ENCODE peak calls at places on chromosomes 2 and 18, in nine cellular contexts. P is bronchial epithelial cell, B is SK-N-SH, R is WTC11, G is tibial artery, Q is ovary, I is GM23338, K is IMR-90, T is Calu3. W is an unnamed sample.

GRCh38 chr2:19120941-19121750 is 237.3 kb downstream of the OSR1 start:
- DNase-seq in P (peak), B (no peak), R (no peak), G (no peak), Q (no peak), I (no peak), K (peak), T (peak), W (no peak)

GRCh38 chr2:100878000-100878786 is 58.3 kb downstream of the NPAS2 start:
- DNase-seq in P (no peak), B (no peak), R (no peak), G (no peak), Q (no peak), I (no peak), K (no peak), T (no peak), W (no peak)

GRCh38 chr18:59861963-59862819 is 37.6 kb upstream of the PMAIP1 start:
- DNase-seq in P (peak), B (no peak), R (no peak), G (no peak), Q (no peak), I (no peak), K (no peak), T (no peak), W (no peak)

GRCh38 chr2:55585451-55586079 is 31.9 kb downstream of the PPP4R3B start:
- DNase-seq in P (peak), B (no peak), R (no peak), G (no peak), Q (no peak), I (no peak), K (peak), T (no peak), W (no peak)

GRCh38 chr2:148238561-148238960 is 217.7 kb downstream of the MBD5 start:
- DNase-seq in P (no peak), B (no peak), R (no peak), G (no peak), Q (no peak), I (no peak), K (no peak), T (no peak), W (no peak)

GRCh38 chr18:36340232-36340631 is 42.7 kb downstream of the FHOD3 start:
- DNase-seq in P (no peak), B (no peak), R (no peak), G (no peak), Q (no peak), I (no peak), K (no peak), T (no peak), W (no peak)

GRCh38 chr2:134367915-134368911 is 114.3 kb downstream of the MGAT5 start:
- DNase-seq in P (no peak), B (no peak), R (no peak), G (no peak), Q (no peak), I (no peak), K (peak), T (no peak), W (no peak)

GRCh38 chr2:95315801-95316411 is 18.8 kb downstream of the KCNIP3 start:
- DNase-seq in P (peak), B (no peak), R (no peak), G (no peak), Q (no peak), I (no peak), K (peak), T (no peak), W (no peak)

GRCh38 chr2:72925328-72925943 is 8.1 kb downstream of the EMX1 start:
- DNase-seq in P (no peak), B (peak), R (peak), G (no peak), Q (no peak), I (peak), K (no peak), T (no peak), W (no peak)

GRCh38 chr2:237591021-237591370 is 462 bp upstream of the RAB17 start:
- DNase-seq in P (peak), B (no peak), R (peak), G (no peak), Q (no peak), I (peak), K (no peak), T (peak), W (no peak)

GRCh38 chr2:121036226-121036692 is 248.7 kb downstream of the TFCP2L1 start:
- DNase-seq in P (peak), B (no peak), R (no peak), G (no peak), Q (no peak), I (no peak), K (no peak), T (no peak), W (no peak)

GRCh38 chr2:186575302-186575701 is 14.6 kb upstream of the ITGAV start:
- DNase-seq in P (peak), B (peak), R (no peak), G (peak), Q (peak), I (peak), K (peak), T (peak), W (no peak)

GRCh38 chr2:216804357-216805350 is 55.2 kb downstream of the TNP1 start:
- DNase-seq in P (no peak), B (no peak), R (no peak), G (peak), Q (no peak), I (no peak), K (peak), T (no peak), W (no peak)

GRCh38 chr2:123502926-123503325 is 522.2 kb upstream of the CNTNAP5 start:
- DNase-seq in P (peak), B (no peak), R (no peak), G (no peak), Q (no peak), I (no peak), K (no peak), T (no peak), W (no peak)

GRCh38 chr2:218370410-218371063 is 11.5 kb upstream of the SLC11A1 start:
- DNase-seq in P (no peak), B (no peak), R (no peak), G (peak), Q (peak), I (no peak), K (peak), T (no peak), W (no peak)

GRCh38 chr2:66189598-66189997 is 245.3 kb upstream of the MEIS1 start:
- DNase-seq in P (peak), B (no peak), R (no peak), G (peak), Q (no peak), I (no peak), K (no peak), T (no peak), W (no peak)

GRCh38 chr2:88281302-88282217 is 111.4 kb downstream of the THNSL2 start:
- DNase-seq in P (no peak), B (no peak), R (no peak), G (no peak), Q (no peak), I (no peak), K (no peak), T (no peak), W (no peak)

GRCh38 chr2:95385570-95385984 is 16.9 kb upstream of the FAHD2A start:
- DNase-seq in P (no peak), B (no peak), R (no peak), G (no peak), Q (peak), I (no peak), K (no peak), T (no peak), W (no peak)

GRCh38 chr18:48932822-48933510 is 17.8 kb downstream of the SMAD7 start:
- DNase-seq in P (no peak), B (no peak), R (no peak), G (no peak), Q (peak), I (no peak), K (no peak), T (no peak), W (peak)

GRCh38 chr2:98457045-98457696 is 12.5 kb downstream of the INPP4A start:
- DNase-seq in P (peak), B (no peak), R (no peak), G (no peak), Q (no peak), I (no peak), K (peak), T (no peak), W (no peak)

GRCh38 chr18:68219274-68219673 is 495.6 kb downstream of the TMX3 start:
- DNase-seq in P (no peak), B (no peak), R (no peak), G (no peak), Q (no peak), I (no peak), K (no peak), T (no peak), W (no peak)

GRCh38 chr2:66494708-66495107 is 59.8 kb downstream of the MEIS1 start:
- DNase-seq in P (peak), B (no peak), R (no peak), G (peak), Q (peak), I (no peak), K (peak), T (peak), W (no peak)

DNA sequence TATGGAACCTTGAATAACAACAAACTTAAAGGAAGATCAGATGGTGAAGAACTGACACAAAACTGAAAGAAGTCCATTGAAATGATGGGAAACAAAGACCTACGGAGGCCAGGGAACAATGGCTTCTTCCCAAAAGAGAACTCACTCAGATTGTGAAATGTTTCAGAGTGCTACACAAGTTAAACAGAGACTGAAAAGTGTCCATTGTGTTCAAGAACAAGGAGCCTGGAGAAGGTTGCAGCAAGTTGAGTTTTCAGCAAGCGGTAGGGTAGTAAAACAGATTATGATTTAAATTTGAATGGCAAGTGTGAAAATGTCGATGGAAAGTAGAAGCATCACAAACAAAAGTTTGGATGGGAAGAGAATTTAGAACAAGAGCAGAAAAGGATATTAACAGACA is 700.1 kb upstream of the NXPH2 start:
- DNase-seq in P (no peak), B (no peak), R (no peak), G (no peak), Q (no peak), I (no peak), K (no peak), T (no peak), W (no peak)
- TF ChIP-seq CTCF in P (no peak), B (no peak), R (no peak), G (no peak), Q (no peak), I (no peak), K (no peak), T (no peak), W (no peak)

GRCh38 chr2:64327510-64328414 is 126.2 kb upstream of the LGALSL start:
- DNase-seq in P (peak), B (peak), R (peak), G (peak), Q (no peak), I (peak), K (no peak), T (peak), W (peak)
- TF ChIP-seq CTCF in P (peak), B (peak), R (no peak), G (peak), Q (no peak), I (peak), K (peak), T (peak), W (peak)

GRCh38 chr2:168254158-168254935 is 7.0 kb upstream of the STK39 start:
- DNase-seq in P (peak), B (peak), R (no peak), G (no peak), Q (no peak), I (no peak), K (peak), T (no peak), W (no peak)
- TF ChIP-seq CTCF in P (no peak), B (peak), R (no peak), G (no peak), Q (no peak), I (no peak), K (peak), T (no peak), W (no peak)

GRCh38 chr18:33205777-33206176 is 234.7 kb downstream of the CCDC178 start:
- DNase-seq in P (no peak), B (no peak), R (no peak), G (no peak), Q (no peak), I (peak), K (no peak), T (no peak), W (no peak)

GRCh38 chr18:33212363-33212762 is 228.2 kb downstream of the CCDC178 start:
- DNase-seq in P (peak), B (no peak), R (no peak), G (no peak), Q (no peak), I (no peak), K (no peak), T (no peak), W (no peak)

GRCh38 chr18:33210575-33211189 is 229.8 kb downstream of the CCDC178 start:
- DNase-seq in P (peak), B (peak), R (no peak), G (no peak), Q (no peak), I (peak), K (peak), T (peak), W (peak)
- TF ChIP-seq CTCF in P (peak), B (peak), R (no peak), G (no peak), Q (no peak), I (peak), K (peak), T (peak), W (peak)

GRCh38 chr2:158457826-158458616 is 1.3 kb downstream of the PKP4 start:
- DNase-seq in P (peak), B (peak), R (peak), G (peak), Q (peak), I (peak), K (peak), T (peak), W (peak)

GRCh38 chr2:158459161-158460003 is 2.6 kb downstream of the PKP4 start:
- DNase-seq in P (peak), B (no peak), R (no peak), G (no peak), Q (no peak), I (no peak), K (no peak), T (no peak), W (no peak)

GRCh38 chr2:158463496-158464095 is 6.8 kb downstream of the PKP4 start:
- DNase-seq in P (no peak), B (no peak), R (no peak), G (no peak), Q (no peak), I (no peak), K (no peak), T (no peak), W (no peak)

GRCh38 chr2:158458617-158458920 is 1.8 kb downstream of the PKP4 start:
- DNase-seq in P (no peak), B (peak), R (no peak), G (no peak), Q (no peak), I (no peak), K (peak), T (no peak), W (no peak)

DNA sequence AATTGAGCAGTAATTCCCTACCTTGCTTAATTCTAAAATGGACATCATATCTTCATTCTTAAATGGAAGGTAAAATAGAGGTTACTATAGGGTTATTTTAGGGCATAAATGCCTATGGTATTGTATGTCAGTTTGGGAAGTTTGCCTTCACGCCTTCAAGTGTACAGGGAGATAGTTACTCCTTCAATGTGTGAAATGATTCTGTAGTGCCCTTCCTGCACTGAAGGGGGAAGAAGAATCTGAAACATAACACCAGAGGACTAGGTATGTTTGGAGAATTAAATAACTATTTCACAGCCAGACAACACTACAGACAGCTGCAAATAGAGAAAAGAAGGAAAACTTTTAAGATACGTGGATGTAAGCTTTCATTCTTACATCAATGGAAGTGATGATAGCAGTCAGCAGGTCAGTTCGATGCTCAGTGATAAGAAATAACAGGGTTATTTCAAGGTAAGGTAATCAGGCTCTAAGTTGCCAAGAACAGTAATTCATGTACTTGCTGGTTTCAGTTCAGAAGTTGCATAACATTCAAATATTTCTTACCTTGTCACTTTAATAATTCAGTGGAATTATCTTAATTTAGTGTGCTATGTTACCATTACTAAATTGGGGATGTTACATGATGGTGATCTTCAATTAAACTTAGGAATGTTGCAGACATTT is 4.0 kb downstream of the PKP4 start:
- DNase-seq in P (peak), B (no peak), R (no peak), G (no peak), Q (no peak), I (no peak), K (no peak), T (peak), W (no peak)
- TF ChIP-seq CTCF in P (no peak), B (peak), R (no peak), G (no peak), Q (no peak), I (peak), K (no peak), T (no peak), W (no peak)

GRCh38 chr18:61612517-61612916 is 279.3 kb downstream of the CDH20 start:
- DNase-seq in P (no peak), B (no peak), R (no peak), G (no peak), Q (no peak), I (no peak), K (no peak), T (no peak), W (no peak)
- TF ChIP-seq CTCF in P (peak), B (peak), R (no peak), G (no peak), Q (no peak), I (peak), K (peak), T (no peak), W (no peak)

DNA sequence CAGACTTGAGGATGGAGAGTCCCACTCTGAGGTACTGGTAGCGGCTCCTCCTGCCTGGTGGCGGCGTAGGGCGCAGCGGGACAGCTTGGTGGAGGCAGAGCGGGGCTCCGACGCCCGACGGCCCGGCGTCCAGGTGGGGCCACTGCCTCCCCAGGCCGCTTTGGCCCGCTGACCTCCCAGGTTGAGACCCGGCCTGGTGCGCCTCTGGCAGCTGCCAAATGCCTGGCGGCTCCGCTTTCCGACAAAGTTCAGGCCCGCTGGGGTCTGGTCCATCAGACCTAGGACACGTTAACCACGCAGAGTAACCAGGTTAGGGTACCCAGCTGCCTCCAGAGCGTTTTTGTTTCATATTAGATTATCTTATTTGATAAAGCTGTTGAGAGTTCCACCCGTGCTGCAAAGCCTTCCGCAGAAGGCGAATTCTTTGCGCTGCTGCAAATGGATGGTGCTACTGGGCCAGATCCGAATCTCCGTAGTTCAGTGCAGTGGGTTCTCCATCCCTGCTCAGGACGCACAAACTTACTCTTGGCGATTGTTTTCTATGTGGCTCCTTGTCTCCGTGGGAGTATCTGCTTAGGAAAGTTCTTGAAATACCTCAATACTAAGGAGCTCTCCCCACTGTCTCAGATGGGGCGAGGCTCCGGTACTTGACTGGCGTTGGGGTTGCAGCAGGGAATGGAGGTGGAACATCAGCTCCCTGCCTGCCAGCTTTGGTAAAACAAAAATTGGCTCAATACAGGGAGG is 405.9 kb downstream of the XIRP2 start:
- DNase-seq in P (peak), B (peak), R (peak), G (no peak), Q (no peak), I (peak), K (peak), T (peak), W (no peak)
- TF ChIP-seq CTCF in P (no peak), B (no peak), R (no peak), G (no peak), Q (no peak), I (no peak), K (no peak), T (no peak), W (no peak)

GRCh38 chr2:74128206-74128605 is 19.5 kb downstream of the BOLA3 start:
- DNase-seq in P (no peak), B (no peak), R (peak), G (no peak), Q (no peak), I (peak), K (peak), T (no peak), W (no peak)
- TF ChIP-seq CTCF in P (no peak), B (no peak), R (no peak), G (no peak), Q (no peak), I (peak), K (peak), T (no peak), W (no peak)

GRCh38 chr2:9140570-9141378 is 65.8 kb upstream of the ASAP2 start:
- DNase-seq in P (no peak), B (no peak), R (no peak), G (no peak), Q (no peak), I (no peak), K (peak), T (no peak), W (no peak)
- TF ChIP-seq CTCF in P (no peak), B (no peak), R (no peak), G (no peak), Q (no peak), I (no peak), K (no peak), T (no peak), W (no peak)

W was measured in GM20000.